ENCODE peak calls at places on chromosomes 1 and 21, in six cellular contexts. One of them, this sample, is unnamed.

GRCh38 chr1:41662656-41663437 is 178.4 kb upstream of the EDN2 start:
- DNase-seq in neuronal stem cell: peak; percentile 62
- DNase-seq in adipocyte: peak; percentile 83
- DNase-seq in DND-41: peak; percentile 77
- DNase-seq in neural progenitor cell: peak; percentile 72
- DNase-seq in NT2/D1: no peak
- DNase-seq in this sample: peak; percentile 86

GRCh38 chr1:94191216-94191615 is 46.2 kb downstream of the ARHGAP29 start:
- DNase-seq in NT2/D1: no peak
- DNase-seq in neural progenitor cell: no peak
- DNase-seq in DND-41: no peak
- DNase-seq in neuronal stem cell: no peak
- DNase-seq in adipocyte: no peak
- DNase-seq in this sample: no peak

GRCh38 chr21:22536511-22536910 is 1538.3 kb downstream of the NCAM2 start:
- DNase-seq in neural progenitor cell: no peak
- DNase-seq in DND-41: no peak
- DNase-seq in adipocyte: no peak
- DNase-seq in neuronal stem cell: no peak
- DNase-seq in NT2/D1: no peak
- DNase-seq in this sample: no peak

GRCh38 chr1:87961992-87962391 is 633.3 kb downstream of the LMO4 start:
- DNase-seq in neural progenitor cell: no peak
- DNase-seq in neuronal stem cell: no peak
- DNase-seq in NT2/D1: no peak
- DNase-seq in DND-41: no peak
- DNase-seq in adipocyte: peak; percentile 54
- DNase-seq in this sample: no peak

GRCh38 chr1:81551942-81552341 is 248.8 kb upstream of the ADGRL2 start:
- DNase-seq in neural progenitor cell: no peak
- DNase-seq in NT2/D1: no peak
- DNase-seq in DND-41: no peak
- DNase-seq in neuronal stem cell: no peak
- DNase-seq in adipocyte: no peak
- DNase-seq in this sample: no peak

GRCh38 chr1:85502171-85502570 is 37.2 kb upstream of the DDAH1 start:
- DNase-seq in neuronal stem cell: no peak
- DNase-seq in adipocyte: peak; percentile 36
- DNase-seq in DND-41: no peak
- DNase-seq in NT2/D1: no peak
- DNase-seq in neural progenitor cell: no peak
- DNase-seq in this sample: no peak

GRCh38 chr1:150256193-150256548 is 1.4 kb upstream of the CA14 start:
- DNase-seq in adipocyte: no peak
- DNase-seq in neuronal stem cell: no peak
- DNase-seq in neural progenitor cell: no peak
- DNase-seq in NT2/D1: no peak
- DNase-seq in DND-41: no peak
- DNase-seq in this sample: no peak

GRCh38 chr1:208781391-208782035 is 537.3 kb upstream of the PLXNA2 start:
- DNase-seq in adipocyte: no peak
- DNase-seq in neuronal stem cell: no peak
- DNase-seq in NT2/D1: peak; percentile 80
- DNase-seq in neural progenitor cell: peak; percentile 14
- DNase-seq in DND-41: no peak
- DNase-seq in this sample: peak; percentile 66

GRCh38 chr1:210251680-210252490 is 19.3 kb downstream of the SERTAD4 start:
- DNase-seq in neural progenitor cell: peak; percentile 62
- DNase-seq in adipocyte: no peak
- DNase-seq in neuronal stem cell: no peak
- DNase-seq in NT2/D1: no peak
- DNase-seq in DND-41: no peak
- DNase-seq in this sample: peak; percentile 83

GRCh38 chr1:192844360-192844759 is 35.5 kb downstream of the RGS2 start:
- DNase-seq in adipocyte: no peak
- DNase-seq in DND-41: no peak
- DNase-seq in neural progenitor cell: no peak
- DNase-seq in neuronal stem cell: no peak
- DNase-seq in NT2/D1: no peak
- DNase-seq in this sample: no peak

GRCh38 chr1:116454940-116455339 is 81.9 kb downstream of the ATP1A1 start:
- DNase-seq in neural progenitor cell: no peak
- DNase-seq in DND-41: no peak
- DNase-seq in NT2/D1: no peak
- DNase-seq in neuronal stem cell: no peak
- DNase-seq in adipocyte: no peak
- DNase-seq in this sample: no peak

GRCh38 chr1:225882699-225883615 is 777 bp upstream of the TMEM63A start:
- DNase-seq in DND-41: no peak
- DNase-seq in neural progenitor cell: peak; percentile 59
- DNase-seq in NT2/D1: no peak
- DNase-seq in neuronal stem cell: peak; percentile 31
- DNase-seq in adipocyte: peak; percentile 77
- DNase-seq in this sample: peak; percentile 85

GRCh38 chr1:224053456-224053855 is 60.5 kb upstream of the FBXO28 start:
- DNase-seq in neuronal stem cell: no peak
- DNase-seq in DND-41: no peak
- DNase-seq in NT2/D1: no peak
- DNase-seq in neural progenitor cell: no peak
- DNase-seq in adipocyte: no peak
- DNase-seq in this sample: no peak

GRCh38 chr1:31588751-31589515 is 12.6 kb downstream of the TINAGL1 start:
- DNase-seq in adipocyte: no peak
- DNase-seq in neural progenitor cell: peak; percentile 51
- DNase-seq in NT2/D1: no peak
- DNase-seq in DND-41: no peak
- DNase-seq in neuronal stem cell: no peak
- DNase-seq in this sample: peak; percentile 84

GRCh38 chr1:160522622-160523345 is at the start of gene SLAMF6:
- DNase-seq in neural progenitor cell: no peak
- DNase-seq in adipocyte: no peak
- DNase-seq in DND-41: no peak
- DNase-seq in NT2/D1: no peak
- DNase-seq in neuronal stem cell: no peak
- DNase-seq in this sample: no peak

GRCh38 chr1:28064064-28064463 is 24.3 kb downstream of the EYA3 start:
- DNase-seq in neural progenitor cell: no peak
- DNase-seq in NT2/D1: no peak
- DNase-seq in adipocyte: peak; percentile 83
- DNase-seq in DND-41: no peak
- DNase-seq in neuronal stem cell: no peak
- DNase-seq in this sample: no peak

GRCh38 chr1:198529414-198529813 is 11.1 kb downstream of the ATP6V1G3 start:
- DNase-seq in NT2/D1: no peak
- DNase-seq in neuronal stem cell: no peak
- DNase-seq in neural progenitor cell: no peak
- DNase-seq in DND-41: no peak
- DNase-seq in adipocyte: peak; percentile 94
- DNase-seq in this sample: no peak

GRCh38 chr1:86416343-86416742 is 7.6 kb upstream of the CLCA2 start:
- DNase-seq in DND-41: no peak
- DNase-seq in adipocyte: no peak
- DNase-seq in neuronal stem cell: no peak
- DNase-seq in neural progenitor cell: no peak
- DNase-seq in NT2/D1: no peak
- DNase-seq in this sample: no peak

DNA sequence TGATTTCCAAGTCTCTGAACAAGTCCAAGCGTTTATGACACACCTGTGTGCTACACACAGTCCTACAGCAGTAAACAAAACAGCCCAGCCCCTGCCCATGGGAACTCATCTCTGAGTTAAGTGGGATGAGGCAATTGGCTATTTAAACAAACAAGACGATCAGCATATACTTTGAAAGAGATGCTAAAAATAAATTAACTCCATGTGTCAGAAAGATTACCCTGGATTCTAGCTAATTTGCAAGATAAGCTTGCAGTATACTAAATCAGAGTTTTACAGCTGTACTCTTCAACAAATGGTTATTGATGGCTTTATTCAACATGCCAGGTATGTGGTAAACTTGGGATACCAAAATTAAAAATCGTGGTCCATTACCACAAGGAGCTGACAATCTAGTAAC is 6.9 kb downstream of the PSMG1 start:
- DNase-seq in NT2/D1: no peak
- DNase-seq in neuronal stem cell: no peak
- DNase-seq in DND-41: no peak
- DNase-seq in adipocyte: no peak
- DNase-seq in neural progenitor cell: no peak
- DNase-seq in this sample: no peak
- H3K36me3 ChIP-seq in NT2/D1: peaks cover 92% of the 10 kb centered on the region
- H3K36me3 ChIP-seq in neuronal stem cell: peaks cover 22% of the 10 kb centered on the region
- H3K36me3 ChIP-seq in DND-41: peaks cover 82% of the 10 kb centered on the region
- H3K36me3 ChIP-seq in adipocyte: peaks cover 77% of the 10 kb centered on the region
- H3K36me3 ChIP-seq in neural progenitor cell: no peaks in the 10 kb centered on the region
- H3K36me3 ChIP-seq in this sample: peaks cover 62% of the 10 kb centered on the region

DNA sequence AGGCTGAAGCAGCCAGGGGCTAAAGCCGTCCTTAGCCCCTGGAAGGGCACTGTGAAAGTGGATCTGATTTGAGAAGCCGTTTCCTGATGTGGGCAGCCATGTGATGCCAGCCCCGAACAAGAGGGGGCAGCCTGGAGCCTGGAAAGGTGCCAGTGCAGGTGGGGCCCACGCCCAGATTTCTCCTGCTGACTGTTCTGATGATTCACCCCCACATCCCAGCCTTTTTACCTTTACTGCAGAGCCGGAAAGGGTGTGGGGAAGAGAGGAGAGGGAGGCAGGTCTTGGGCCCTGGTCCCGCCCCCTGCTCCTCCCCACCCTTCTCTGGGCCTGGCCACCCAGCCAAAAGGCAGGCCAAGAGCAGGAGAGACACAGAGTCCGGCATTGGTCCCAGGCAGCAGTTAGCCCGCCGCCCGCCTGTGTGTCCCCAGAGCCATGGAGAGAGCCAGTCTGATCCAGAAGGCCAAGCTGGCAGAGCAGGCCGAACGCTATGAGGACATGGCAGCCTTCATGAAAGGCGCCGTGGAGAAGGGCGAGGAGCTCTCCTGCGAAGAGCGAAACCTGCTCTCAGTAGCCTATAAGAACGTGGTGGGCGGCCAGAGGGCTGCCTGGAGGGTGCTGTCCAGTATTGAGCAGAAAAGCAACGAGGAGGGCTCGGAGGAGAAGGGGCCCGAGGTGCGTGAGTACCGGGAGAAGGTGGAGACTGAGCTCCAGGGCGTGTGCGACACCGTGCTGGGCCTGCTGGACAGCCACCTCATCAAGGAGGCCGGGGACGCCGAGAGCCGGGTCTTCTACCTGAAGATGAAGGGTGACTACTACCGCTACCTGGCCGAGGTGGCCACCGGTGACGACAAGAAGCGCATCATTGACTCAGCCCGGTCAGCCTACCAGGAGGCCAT is at the start of gene SFN:
- DNase-seq in adipocyte: no peak
- DNase-seq in neural progenitor cell: peak; percentile 41
- DNase-seq in DND-41: peak; percentile 45
- DNase-seq in neuronal stem cell: no peak
- DNase-seq in NT2/D1: no peak
- DNase-seq in this sample: peak; percentile 97
- H3K9ac ChIP-seq in adipocyte: peak within 1 kb of the TSS; percentile 85
- H3K9ac ChIP-seq in neural progenitor cell: no peak within 1 kb of the TSS
- H3K9ac ChIP-seq in DND-41: peak within 1 kb of the TSS; percentile 99
- H3K9ac ChIP-seq in neuronal stem cell: peak within 1 kb of the TSS; percentile 93
- H3K9ac ChIP-seq in NT2/D1: peak within 1 kb of the TSS; percentile 99
- H3K9ac ChIP-seq in this sample: no peak within 1 kb of the TSS

DNA sequence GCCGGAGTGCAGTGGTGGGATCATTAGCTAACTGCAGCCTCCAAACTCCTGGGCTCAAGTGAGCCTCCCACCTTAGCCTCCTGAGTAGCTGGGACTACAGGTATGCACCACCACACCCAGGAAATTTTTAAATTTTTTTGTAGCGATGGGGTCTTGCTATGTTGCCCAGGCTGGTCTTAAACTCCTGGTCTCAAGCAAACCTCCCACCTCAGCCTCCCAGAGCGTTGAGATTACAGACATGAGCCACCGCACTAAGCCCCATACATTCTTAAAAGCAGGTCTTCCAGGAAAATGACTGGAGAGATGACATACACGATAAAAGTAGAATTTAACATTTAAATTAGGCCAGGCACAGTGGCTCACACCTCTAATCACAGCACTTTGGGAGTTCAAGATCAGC is 13.4 kb downstream of the MTFR1L start:
- DNase-seq in adipocyte: no peak
- DNase-seq in NT2/D1: no peak
- DNase-seq in neuronal stem cell: no peak
- DNase-seq in DND-41: no peak
- DNase-seq in neural progenitor cell: no peak
- DNase-seq in this sample: no peak
- H3K36me3 ChIP-seq in adipocyte: peaks cover 61% of the 10 kb centered on the region
- H3K36me3 ChIP-seq in NT2/D1: peaks cover 91% of the 10 kb centered on the region
- H3K36me3 ChIP-seq in neuronal stem cell: peaks cover 33% of the 10 kb centered on the region
- H3K36me3 ChIP-seq in DND-41: peaks cover 94% of the 10 kb centered on the region
- H3K36me3 ChIP-seq in neural progenitor cell: peaks cover 6% of the 10 kb centered on the region
- H3K36me3 ChIP-seq in this sample: peaks cover 68% of the 10 kb centered on the region

GRCh38 chr1:175702079-175702795 is 41.2 kb downstream of the TNR start:
- DNase-seq in neuronal stem cell: no peak
- DNase-seq in neural progenitor cell: peak; percentile 13
- DNase-seq in NT2/D1: peak; percentile 27
- DNase-seq in DND-41: no peak
- DNase-seq in adipocyte: no peak
- DNase-seq in this sample: peak; percentile 45

GRCh38 chr1:175708787-175709186 is 34.6 kb downstream of the TNR start:
- DNase-seq in DND-41: no peak
- DNase-seq in neural progenitor cell: no peak
- DNase-seq in NT2/D1: no peak
- DNase-seq in adipocyte: no peak
- DNase-seq in neuronal stem cell: no peak
- DNase-seq in this sample: no peak

GRCh38 chr1:175701590-175701989 is 41.8 kb downstream of the TNR start:
- DNase-seq in DND-41: no peak
- DNase-seq in neural progenitor cell: no peak
- DNase-seq in NT2/D1: peak; percentile 56
- DNase-seq in adipocyte: no peak
- DNase-seq in neuronal stem cell: no peak
- DNase-seq in this sample: no peak

GRCh38 chr1:175704621-175705020 is 38.8 kb downstream of the TNR start:
- DNase-seq in NT2/D1: no peak
- DNase-seq in adipocyte: no peak
- DNase-seq in neuronal stem cell: no peak
- DNase-seq in DND-41: no peak
- DNase-seq in neural progenitor cell: no peak
- DNase-seq in this sample: no peak
- H3K9ac ChIP-seq in NT2/D1: no peak overlapping the region
- H3K9ac ChIP-seq in adipocyte: no peak overlapping the region
- H3K9ac ChIP-seq in neuronal stem cell: no peak overlapping the region
- H3K9ac ChIP-seq in DND-41: no peak overlapping the region
- H3K9ac ChIP-seq in neural progenitor cell: no peak overlapping the region
- H3K9ac ChIP-seq in this sample: no peak overlapping the region

DNA sequence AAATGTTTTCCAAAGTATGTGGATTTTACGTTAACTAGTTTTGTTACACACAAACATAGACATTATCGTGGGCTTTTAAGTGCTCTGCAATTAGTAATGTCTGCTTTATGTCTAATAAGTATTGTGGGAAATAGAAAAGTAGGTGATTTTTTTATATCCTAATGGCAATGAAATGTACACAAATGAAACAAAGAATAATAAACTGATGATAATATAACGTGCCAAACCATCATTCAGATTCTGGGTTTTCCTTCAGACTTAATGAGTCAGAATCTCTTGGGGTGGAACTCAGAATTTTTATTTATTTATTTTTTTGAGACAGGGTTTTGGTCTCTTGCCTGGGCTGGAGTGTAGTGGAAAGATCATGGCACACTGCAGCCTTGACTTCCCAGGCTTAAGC is 2.0 kb downstream of the TMEM183A start:
- DNase-seq in neuronal stem cell: no peak
- DNase-seq in DND-41: no peak
- DNase-seq in adipocyte: no peak
- DNase-seq in NT2/D1: no peak
- DNase-seq in neural progenitor cell: no peak
- DNase-seq in this sample: no peak
- H3K36me3 ChIP-seq in neuronal stem cell: peaks cover 7% of the 10 kb centered on the region
- H3K36me3 ChIP-seq in DND-41: peaks cover 54% of the 10 kb centered on the region
- H3K36me3 ChIP-seq in adipocyte: peaks cover 52% of the 10 kb centered on the region
- H3K36me3 ChIP-seq in NT2/D1: peaks cover 57% of the 10 kb centered on the region
- H3K36me3 ChIP-seq in neural progenitor cell: peaks cover 17% of the 10 kb centered on the region
- H3K36me3 ChIP-seq in this sample: peaks cover 54% of the 10 kb centered on the region

This sample was measured in endodermal cell.